ENCODE peak calls at places on chromosomes 5 and 9, in four cellular contexts. R is CD8-positive, alpha-beta memory T cell; P is SK-N-SH; L is WTC11. U is an unnamed sample.

GRCh38 chr5:35316611-35317307 is 86.5 kb upstream of the PRLR start:
- DNase-seq in R (no peak), P (no peak), L (no peak), U (no peak)

GRCh38 chr5:79436821-79437220 is 77.1 kb downstream of the HOMER1 start:
- DNase-seq in R (no peak), P (no peak), L (no peak), U (no peak)

GRCh38 chr5:38060354-38060753 is 198.0 kb upstream of the EGFLAM start:
- DNase-seq in R (no peak), P (no peak), L (no peak), U (peak)

GRCh38 chr5:129972774-129973173 is 68.5 kb downstream of the CHSY3 start:
- DNase-seq in R (no peak), P (no peak), L (no peak), U (no peak)

GRCh38 chr5:10577371-10578291 is 13.8 kb downstream of the ANKRD33B start:
- DNase-seq in R (no peak), P (no peak), L (no peak), U (no peak)

GRCh38 chr9:3608011-3608410 is 82.2 kb upstream of the RFX3 start:
- DNase-seq in R (no peak), P (no peak), L (no peak), U (no peak)

GRCh38 chr5:148454576-148454975 is 70.8 kb downstream of the FBXO38 start:
- DNase-seq in R (no peak), P (no peak), L (no peak), U (no peak)

GRCh38 chr5:179827684-179828083 is 7.0 kb downstream of the SQSTM1 start:
- DNase-seq in R (no peak), P (peak), L (no peak), U (no peak)

GRCh38 chr5:179284751-179285191 is 60.5 kb downstream of the ADAMTS2 start:
- DNase-seq in R (no peak), P (peak), L (no peak), U (no peak)

GRCh38 chr5:123125953-123126352 is 36.9 kb downstream of the PRDM6 start:
- DNase-seq in R (no peak), P (no peak), L (no peak), U (peak)

GRCh38 chr5:146015001-146015400 is 78.6 kb downstream of the SH3RF2 start:
- DNase-seq in R (no peak), P (no peak), L (no peak), U (peak)

GRCh38 chr9:133261753-133262120 is 13.3 kb downstream of the ABO start:
- DNase-seq in R (no peak), P (no peak), L (no peak), U (no peak)

GRCh38 chr5:114362977-114363721 is 1.3 kb downstream of the KCNN2 start:
- DNase-seq in R (no peak), P (peak), L (no peak), U (no peak)

GRCh38 chr5:93162201-93162654 is 418.8 kb downstream of the NR2F1-AS1 start:
- DNase-seq in R (no peak), P (no peak), L (no peak), U (peak)

GRCh38 chr5:174273325-174273724 is 227.8 kb downstream of the NSG2 start:
- DNase-seq in R (no peak), P (no peak), L (no peak), U (no peak)

GRCh38 chr5:117681431-117681830 is 1106.8 kb upstream of the SEMA6A start:
- DNase-seq in R (no peak), P (no peak), L (no peak), U (no peak)

GRCh38 chr9:129407905-129408452 is 212.9 kb downstream of the C9orf50 start:
- DNase-seq in R (no peak), P (no peak), L (no peak), U (no peak)

GRCh38 chr5:88675758-88676636 is 207.0 kb downstream of the MEF2C start:
- DNase-seq in R (peak), P (peak), L (peak), U (no peak)

GRCh38 chr9:131608469-131609115 is 63.3 kb downstream of the PRRT1B start:
- DNase-seq in R (no peak), P (no peak), L (peak), U (peak)

GRCh38 chr5:154519375-154519774 is 41.3 kb upstream of the HAND1 start:
- DNase-seq in R (no peak), P (no peak), L (no peak), U (no peak)

GRCh38 chr5:114010362-114010761 is 351.5 kb upstream of the KCNN2 start:
- DNase-seq in R (no peak), P (no peak), L (no peak), U (peak)

GRCh38 chr9:118669986-118670385 is 699.2 kb downstream of the BRINP1 start:
- DNase-seq in R (no peak), P (no peak), L (no peak), U (no peak)

GRCh38 chr9:97307091-97307490 is 368 bp upstream of the CCDC180 start:
- DNase-seq in R (no peak), P (peak), L (peak), U (peak)

GRCh38 chr5:136062563-136063274 is 33.9 kb downstream of the TGFBI start:
- DNase-seq in R (no peak), P (no peak), L (peak), U (no peak)

GRCh38 chr5:129963359-129963758 is 59.1 kb downstream of the CHSY3 start:
- DNase-seq in R (no peak), P (no peak), L (no peak), U (peak)

U was measured in retinal pigment epithelial cell.